ENCODE peak calls at places on chromosomes 12 and 14, in nine cellular contexts. M, K, C, B, D, F, S, L and X are unnamed samples.

GRCh38 chr12:44874981-44875416 is 1.1 kb downstream of the NELL2 start:
- DNase-seq in M (no peak), K (peak), C (no peak), B (no peak), D (peak), F (peak), S (no peak), L (peak), X (no peak)

GRCh38 chr12:113248046-113248825 is 27.0 kb downstream of the TPCN1 start:
- DNase-seq in M (no peak), K (no peak), C (no peak), B (no peak), D (no peak), F (no peak), S (no peak), L (no peak), X (no peak)

GRCh38 chr12:123764109-123764508 is 2.0 kb downstream of the DNAH10 start:
- DNase-seq in M (no peak), K (no peak), C (no peak), B (no peak), D (no peak), F (no peak), S (no peak), L (no peak), X (no peak)

GRCh38 chr14:30601579-30601916 is 20.6 kb upstream of the SCFD1 start:
- DNase-seq in M (no peak), K (no peak), C (no peak), B (no peak), D (no peak), F (no peak), S (no peak), L (no peak), X (no peak)

GRCh38 chr14:99508896-99509629 is 27.9 kb downstream of the CCNK start:
- DNase-seq in M (no peak), K (no peak), C (no peak), B (no peak), D (no peak), F (no peak), S (peak), L (no peak), X (no peak)

GRCh38 chr14:92680781-92681650 is 67.4 kb downstream of the LGMN start:
- DNase-seq in M (peak), K (peak), C (peak), B (peak), D (peak), F (peak), S (peak), L (peak), X (peak)

GRCh38 chr14:84425968-84426367 is 1104.0 kb upstream of the FLRT2 start:
- DNase-seq in M (no peak), K (no peak), C (no peak), B (no peak), D (no peak), F (no peak), S (no peak), L (no peak), X (no peak)

GRCh38 chr14:105034314-105035039 is 13.6 kb upstream of the CDCA4 start:
- DNase-seq in M (no peak), K (no peak), C (no peak), B (no peak), D (no peak), F (no peak), S (no peak), L (no peak), X (no peak)

GRCh38 chr12:132596016-132596415 is 14.4 kb downstream of the LRCOL1 start:
- DNase-seq in M (no peak), K (no peak), C (no peak), B (peak), D (no peak), F (no peak), S (no peak), L (no peak), X (no peak)

GRCh38 chr12:124715121-124715990 is 147.9 kb upstream of the NCOR2 start:
- DNase-seq in M (no peak), K (no peak), C (no peak), B (no peak), D (no peak), F (no peak), S (peak), L (peak), X (no peak)

GRCh38 chr12:4148418-4149056 is 125.0 kb upstream of the CCND2 start:
- DNase-seq in M (peak), K (peak), C (peak), B (no peak), D (no peak), F (no peak), S (no peak), L (no peak), X (no peak)

GRCh38 chr14:96824283-96824682 is 27.1 kb downstream of the VRK1 start:
- DNase-seq in M (no peak), K (no peak), C (no peak), B (peak), D (no peak), F (no peak), S (peak), L (no peak), X (no peak)

GRCh38 chr12:127509066-127509778 is 757.7 kb upstream of the TMEM132C start:
- DNase-seq in M (no peak), K (no peak), C (no peak), B (peak), D (no peak), F (no peak), S (no peak), L (no peak), X (no peak)

GRCh38 chr12:124780336-124780735 is 83.3 kb downstream of the SCARB1 start:
- DNase-seq in M (no peak), K (no peak), C (no peak), B (no peak), D (no peak), F (no peak), S (no peak), L (no peak), X (no peak)

GRCh38 chr14:59507752-59508103 is 23.4 kb downstream of the JKAMP start:
- DNase-seq in M (no peak), K (no peak), C (no peak), B (no peak), D (no peak), F (no peak), S (peak), L (no peak), X (no peak)